ENCODE peak calls at places on chromosome X, in four cellular contexts. One of them, this sample, is unnamed.

GRCh38 chrX:128975716-128976115 is 547.6 kb downstream of the SMARCA1 start:
- DNase-seq in GM23248: peak; percentile 6
- DNase-seq in endothelial cell of umbilical vein: peak; percentile 3
- DNase-seq in neural progenitor cell: peak; percentile 68
- DNase-seq in this sample: no peak

GRCh38 chrX:19799319-19800182 is 87.8 kb downstream of the SH3KBP1 start:
- DNase-seq in GM23248: peak; percentile 80
- DNase-seq in endothelial cell of umbilical vein: peak; percentile 55
- DNase-seq in neural progenitor cell: no peak
- DNase-seq in this sample: peak; percentile 51

GRCh38 chrX:370963-371745 is 15.6 kb downstream of the PPP2R3B start:
- DNase-seq in GM23248: no peak
- DNase-seq in endothelial cell of umbilical vein: no peak
- DNase-seq in neural progenitor cell: no peak
- DNase-seq in this sample: no peak

GRCh38 chrX:47514553-47515235 is 31.7 kb upstream of the ZNF41 start:
- DNase-seq in GM23248: peak; percentile 75
- DNase-seq in endothelial cell of umbilical vein: no peak
- DNase-seq in neural progenitor cell: no peak
- DNase-seq in this sample: peak; percentile 59

GRCh38 chrX:49233887-49234555 is 881 bp upstream of the CACNA1F start:
- DNase-seq in GM23248: peak; percentile 12
- DNase-seq in endothelial cell of umbilical vein: no peak
- DNase-seq in neural progenitor cell: no peak
- DNase-seq in this sample: no peak

GRCh38 chrX:40145001-40145631 is 47.4 kb upstream of the BCOR start:
- DNase-seq in GM23248: peak; percentile 55
- DNase-seq in endothelial cell of umbilical vein: no peak
- DNase-seq in neural progenitor cell: peak; percentile 41
- DNase-seq in this sample: no peak

GRCh38 chrX:37644381-37645305 is 40.9 kb upstream of the XK start:
- DNase-seq in GM23248: no peak
- DNase-seq in endothelial cell of umbilical vein: no peak
- DNase-seq in neural progenitor cell: no peak
- DNase-seq in this sample: no peak

GRCh38 chrX:71292669-71293379 is 8.7 kb upstream of the ITGB1BP2 start:
- DNase-seq in GM23248: peak; percentile 57
- DNase-seq in endothelial cell of umbilical vein: no peak
- DNase-seq in neural progenitor cell: no peak
- DNase-seq in this sample: peak; percentile 59

GRCh38 chrX:139542652-139543051 is 12.1 kb downstream of the F9 start:
- DNase-seq in GM23248: no peak
- DNase-seq in endothelial cell of umbilical vein: no peak
- DNase-seq in neural progenitor cell: no peak
- DNase-seq in this sample: no peak

GRCh38 chrX:48996969-48997368 is 5.1 kb downstream of the GRIPAP1 start:
- DNase-seq in GM23248: no peak
- DNase-seq in endothelial cell of umbilical vein: peak; percentile 1
- DNase-seq in neural progenitor cell: peak; percentile 51
- DNase-seq in this sample: no peak

GRCh38 chrX:134679644-134680043 is 21.4 kb upstream of the PLAC1 start:
- DNase-seq in GM23248: no peak
- DNase-seq in endothelial cell of umbilical vein: no peak
- DNase-seq in neural progenitor cell: no peak
- DNase-seq in this sample: no peak

GRCh38 chrX:11558972-11559371 is 106.7 kb downstream of the ARHGAP6 start:
- DNase-seq in GM23248: peak; percentile 17
- DNase-seq in endothelial cell of umbilical vein: peak; percentile 1
- DNase-seq in neural progenitor cell: peak; percentile 15
- DNase-seq in this sample: no peak

GRCh38 chrX:79601336-79602131 is 234.4 kb upstream of the ITM2A start:
- DNase-seq in GM23248: no peak
- DNase-seq in endothelial cell of umbilical vein: no peak
- DNase-seq in neural progenitor cell: no peak
- DNase-seq in this sample: no peak

GRCh38 chrX:2708601-2709200 is 17.6 kb downstream of the CD99 start:
- DNase-seq in GM23248: no peak
- DNase-seq in endothelial cell of umbilical vein: no peak
- DNase-seq in neural progenitor cell: no peak
- DNase-seq in this sample: no peak
- H4K20me1 ChIP-seq in GM23248: peaks cover 17% of the 10 kb centered on the region
- H4K20me1 ChIP-seq in endothelial cell of umbilical vein: no peaks in the 10 kb centered on the region
- H4K20me1 ChIP-seq in neural progenitor cell: no peaks in the 10 kb centered on the region
- H4K20me1 ChIP-seq in this sample: peaks cover 89% of the 10 kb centered on the region

DNA sequence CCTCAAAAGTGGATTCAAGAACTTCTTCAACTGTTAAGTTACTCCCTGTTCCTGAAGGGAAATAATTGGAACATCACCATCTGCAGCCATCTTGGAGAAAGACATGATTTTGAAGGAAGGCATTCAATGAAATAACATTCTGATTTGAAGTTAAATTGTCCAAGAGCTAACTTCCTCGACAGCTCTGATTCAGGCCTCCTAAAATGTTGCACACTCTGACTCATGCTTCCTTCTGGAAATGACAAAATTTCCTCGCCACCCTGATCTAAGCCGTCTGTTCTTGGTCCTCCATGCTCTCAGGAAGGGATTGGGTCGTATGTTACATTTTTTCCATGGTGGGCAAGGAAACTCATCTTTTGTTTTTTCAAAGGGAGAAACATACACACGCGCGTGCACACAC is 496.9 kb upstream of the DIPK2B start:
- DNase-seq in GM23248: peak; percentile 89
- DNase-seq in endothelial cell of umbilical vein: peak; percentile 94
- DNase-seq in neural progenitor cell: no peak
- DNase-seq in this sample: peak; percentile 75
- H3K9ac ChIP-seq in GM23248: no peak overlapping the region
- H3K9ac ChIP-seq in endothelial cell of umbilical vein: peak overlapping the region; percentile 48
- H3K9ac ChIP-seq in neural progenitor cell: no peak overlapping the region
- H3K9ac ChIP-seq in this sample: no peak overlapping the region

GRCh38 chrX:29012867-29013266 is 425.6 kb downstream of the IL1RAPL1 start:
- DNase-seq in GM23248: no peak
- DNase-seq in endothelial cell of umbilical vein: no peak
- DNase-seq in neural progenitor cell: no peak
- DNase-seq in this sample: no peak
- H3K4me1 ChIP-seq in GM23248: no peaks in the 10 kb centered on the region
- H3K4me1 ChIP-seq in endothelial cell of umbilical vein: peaks cover 3% of the 10 kb centered on the region
- H3K4me1 ChIP-seq in neural progenitor cell: no peaks in the 10 kb centered on the region
- H3K4me1 ChIP-seq in this sample: no peaks in the 10 kb centered on the region

GRCh38 chrX:9643807-9644206 is 121.8 kb downstream of the GPR143 start:
- DNase-seq in GM23248: no peak
- DNase-seq in endothelial cell of umbilical vein: no peak
- DNase-seq in neural progenitor cell: no peak
- DNase-seq in this sample: no peak

GRCh38 chrX:9646471-9647038 is 119.1 kb downstream of the GPR143 start:
- DNase-seq in GM23248: no peak
- DNase-seq in endothelial cell of umbilical vein: peak; percentile 10
- DNase-seq in neural progenitor cell: no peak
- DNase-seq in this sample: peak; percentile 42

GRCh38 chrX:9647475-9647874 is 118.2 kb downstream of the GPR143 start:
- DNase-seq in GM23248: no peak
- DNase-seq in endothelial cell of umbilical vein: no peak
- DNase-seq in neural progenitor cell: no peak
- DNase-seq in this sample: no peak

GRCh38 chrX:9642270-9642995 is 123.2 kb downstream of the GPR143 start:
- DNase-seq in GM23248: no peak
- DNase-seq in endothelial cell of umbilical vein: no peak
- DNase-seq in neural progenitor cell: no peak
- DNase-seq in this sample: no peak

GRCh38 chrX:9644335-9644734 is 121.3 kb downstream of the GPR143 start:
- DNase-seq in GM23248: no peak
- DNase-seq in endothelial cell of umbilical vein: no peak
- DNase-seq in neural progenitor cell: no peak
- DNase-seq in this sample: no peak
- H4K20me1 ChIP-seq in GM23248: no peaks in the 10 kb centered on the region
- H4K20me1 ChIP-seq in endothelial cell of umbilical vein: no peaks in the 10 kb centered on the region
- H4K20me1 ChIP-seq in neural progenitor cell: peaks cover 11% of the 10 kb centered on the region
- H4K20me1 ChIP-seq in this sample: no peaks in the 10 kb centered on the region

GRCh38 chrX:13502590-13502989 is 66.8 kb upstream of the EGFL6 start:
- DNase-seq in GM23248: no peak
- DNase-seq in endothelial cell of umbilical vein: peak; percentile 2
- DNase-seq in neural progenitor cell: no peak
- DNase-seq in this sample: no peak

GRCh38 chrX:13506574-13506973 is 62.8 kb upstream of the EGFL6 start:
- DNase-seq in GM23248: peak; percentile 60
- DNase-seq in endothelial cell of umbilical vein: peak; percentile 34
- DNase-seq in neural progenitor cell: peak; percentile 74
- DNase-seq in this sample: peak; percentile 22

GRCh38 chrX:13511557-13512330 is 57.7 kb upstream of the EGFL6 start:
- DNase-seq in GM23248: no peak
- DNase-seq in endothelial cell of umbilical vein: no peak
- DNase-seq in neural progenitor cell: no peak
- DNase-seq in this sample: peak; percentile 27

GRCh38 chrX:13507893-13508292 is 61.5 kb upstream of the EGFL6 start:
- DNase-seq in GM23248: no peak
- DNase-seq in endothelial cell of umbilical vein: no peak
- DNase-seq in neural progenitor cell: no peak
- DNase-seq in this sample: no peak
- H3K9ac ChIP-seq in GM23248: no peak overlapping the region
- H3K9ac ChIP-seq in endothelial cell of umbilical vein: no peak overlapping the region
- H3K9ac ChIP-seq in neural progenitor cell: no peak overlapping the region
- H3K9ac ChIP-seq in this sample: no peak overlapping the region